ENCODE peak calls at places on chromosomes 12 and 14, in ten cellular contexts. One of them, this sample, is unnamed.

GRCh38 chr12:11482955-11483354 is 87.6 kb upstream of the PRB2 start:
- DNase-seq in NCI-H526 treated with DMSO at 0.1 percent for 48 hours: no peak
- DNase-seq in right cardiac atrium: no peak
- DNase-seq in epithelial cell of esophagus: peak; percentile 65
- DNase-seq in stimulated activated CD8-positive, alpha-beta memory T cell treated with anti-CD3 and anti-CD28 coated beads, Interleukin-7, amount 100 ng/mL, for 24 hours: no peak
- DNase-seq in activated T-cell treated with anti-CD3 and anti-CD28 coated beads for 1 hour: no peak
- DNase-seq in astrocyte of the cerebellum: no peak
- DNase-seq in AG09309: no peak
- DNase-seq in NCI-H1092: no peak
- DNase-seq in non-pigmented ciliary epithelial cell: peak; percentile 76
- DNase-seq in this sample: no peak

GRCh38 chr14:24813819-24814259 is 179.8 kb upstream of the GZMB start:
- DNase-seq in NCI-H526 treated with DMSO at 0.1 percent for 48 hours: no peak
- DNase-seq in right cardiac atrium: no peak
- DNase-seq in epithelial cell of esophagus: no peak
- DNase-seq in stimulated activated CD8-positive, alpha-beta memory T cell treated with anti-CD3 and anti-CD28 coated beads, Interleukin-7, amount 100 ng/mL, for 24 hours: no peak
- DNase-seq in activated T-cell treated with anti-CD3 and anti-CD28 coated beads for 1 hour: no peak
- DNase-seq in astrocyte of the cerebellum: no peak
- DNase-seq in AG09309: no peak
- DNase-seq in NCI-H1092: no peak
- DNase-seq in non-pigmented ciliary epithelial cell: no peak
- DNase-seq in this sample: no peak

GRCh38 chr12:6052940-6053329 is 71.5 kb downstream of the VWF start:
- DNase-seq in NCI-H526 treated with DMSO at 0.1 percent for 48 hours: no peak
- DNase-seq in right cardiac atrium: no peak
- DNase-seq in epithelial cell of esophagus: no peak
- DNase-seq in stimulated activated CD8-positive, alpha-beta memory T cell treated with anti-CD3 and anti-CD28 coated beads, Interleukin-7, amount 100 ng/mL, for 24 hours: no peak
- DNase-seq in activated T-cell treated with anti-CD3 and anti-CD28 coated beads for 1 hour: no peak
- DNase-seq in astrocyte of the cerebellum: no peak
- DNase-seq in AG09309: no peak
- DNase-seq in NCI-H1092: no peak
- DNase-seq in non-pigmented ciliary epithelial cell: no peak
- DNase-seq in this sample: no peak

GRCh38 chr14:89507926-89508460 is 91.0 kb upstream of the FOXN3 start:
- DNase-seq in NCI-H526 treated with DMSO at 0.1 percent for 48 hours: no peak
- DNase-seq in right cardiac atrium: no peak
- DNase-seq in epithelial cell of esophagus: peak; percentile 83
- DNase-seq in stimulated activated CD8-positive, alpha-beta memory T cell treated with anti-CD3 and anti-CD28 coated beads, Interleukin-7, amount 100 ng/mL, for 24 hours: no peak
- DNase-seq in activated T-cell treated with anti-CD3 and anti-CD28 coated beads for 1 hour: no peak
- DNase-seq in astrocyte of the cerebellum: no peak
- DNase-seq in AG09309: no peak
- DNase-seq in NCI-H1092: no peak
- DNase-seq in non-pigmented ciliary epithelial cell: peak; percentile 28
- DNase-seq in this sample: no peak

GRCh38 chr14:101027966-101028365 is 124.4 kb upstream of the RTL1 start:
- DNase-seq in NCI-H526 treated with DMSO at 0.1 percent for 48 hours: no peak
- DNase-seq in right cardiac atrium: no peak
- DNase-seq in epithelial cell of esophagus: no peak
- DNase-seq in stimulated activated CD8-positive, alpha-beta memory T cell treated with anti-CD3 and anti-CD28 coated beads, Interleukin-7, amount 100 ng/mL, for 24 hours: no peak
- DNase-seq in activated T-cell treated with anti-CD3 and anti-CD28 coated beads for 1 hour: no peak
- DNase-seq in astrocyte of the cerebellum: no peak
- DNase-seq in AG09309: no peak
- DNase-seq in NCI-H1092: no peak
- DNase-seq in non-pigmented ciliary epithelial cell: no peak
- DNase-seq in this sample: no peak

GRCh38 chr14:93683241-93683640 is 105.0 kb downstream of the PRIMA1 start:
- DNase-seq in NCI-H526 treated with DMSO at 0.1 percent for 48 hours: no peak
- DNase-seq in right cardiac atrium: no peak
- DNase-seq in epithelial cell of esophagus: no peak
- DNase-seq in stimulated activated CD8-positive, alpha-beta memory T cell treated with anti-CD3 and anti-CD28 coated beads, Interleukin-7, amount 100 ng/mL, for 24 hours: no peak
- DNase-seq in activated T-cell treated with anti-CD3 and anti-CD28 coated beads for 1 hour: no peak
- DNase-seq in astrocyte of the cerebellum: no peak
- DNase-seq in AG09309: no peak
- DNase-seq in NCI-H1092: no peak
- DNase-seq in non-pigmented ciliary epithelial cell: no peak
- DNase-seq in this sample: peak; percentile 5

GRCh38 chr12:16198884-16199283 is 78.6 kb downstream of the SLC15A5 start:
- DNase-seq in NCI-H526 treated with DMSO at 0.1 percent for 48 hours: no peak
- DNase-seq in right cardiac atrium: no peak
- DNase-seq in epithelial cell of esophagus: no peak
- DNase-seq in stimulated activated CD8-positive, alpha-beta memory T cell treated with anti-CD3 and anti-CD28 coated beads, Interleukin-7, amount 100 ng/mL, for 24 hours: no peak
- DNase-seq in activated T-cell treated with anti-CD3 and anti-CD28 coated beads for 1 hour: no peak
- DNase-seq in astrocyte of the cerebellum: no peak
- DNase-seq in AG09309: no peak
- DNase-seq in NCI-H1092: no peak
- DNase-seq in non-pigmented ciliary epithelial cell: no peak
- DNase-seq in this sample: no peak

GRCh38 chr14:100846309-100846859 is 20.5 kb downstream of the MEG3 start:
- DNase-seq in NCI-H526 treated with DMSO at 0.1 percent for 48 hours: no peak
- DNase-seq in right cardiac atrium: no peak
- DNase-seq in epithelial cell of esophagus: no peak
- DNase-seq in stimulated activated CD8-positive, alpha-beta memory T cell treated with anti-CD3 and anti-CD28 coated beads, Interleukin-7, amount 100 ng/mL, for 24 hours: no peak
- DNase-seq in activated T-cell treated with anti-CD3 and anti-CD28 coated beads for 1 hour: no peak
- DNase-seq in astrocyte of the cerebellum: no peak
- DNase-seq in AG09309: no peak
- DNase-seq in NCI-H1092: no peak
- DNase-seq in non-pigmented ciliary epithelial cell: no peak
- DNase-seq in this sample: no peak

GRCh38 chr12:128959931-128960330 is 106.7 kb downstream of the GLT1D1 start:
- DNase-seq in NCI-H526 treated with DMSO at 0.1 percent for 48 hours: no peak
- DNase-seq in right cardiac atrium: no peak
- DNase-seq in epithelial cell of esophagus: no peak
- DNase-seq in stimulated activated CD8-positive, alpha-beta memory T cell treated with anti-CD3 and anti-CD28 coated beads, Interleukin-7, amount 100 ng/mL, for 24 hours: no peak
- DNase-seq in activated T-cell treated with anti-CD3 and anti-CD28 coated beads for 1 hour: no peak
- DNase-seq in astrocyte of the cerebellum: no peak
- DNase-seq in AG09309: no peak
- DNase-seq in NCI-H1092: no peak
- DNase-seq in non-pigmented ciliary epithelial cell: no peak
- DNase-seq in this sample: no peak

GRCh38 chr12:118271770-118272417 is 100.8 kb downstream of the TAOK3 start:
- DNase-seq in NCI-H526 treated with DMSO at 0.1 percent for 48 hours: no peak
- DNase-seq in right cardiac atrium: no peak
- DNase-seq in epithelial cell of esophagus: peak; percentile 92
- DNase-seq in stimulated activated CD8-positive, alpha-beta memory T cell treated with anti-CD3 and anti-CD28 coated beads, Interleukin-7, amount 100 ng/mL, for 24 hours: no peak
- DNase-seq in activated T-cell treated with anti-CD3 and anti-CD28 coated beads for 1 hour: no peak
- DNase-seq in astrocyte of the cerebellum: no peak
- DNase-seq in AG09309: no peak
- DNase-seq in NCI-H1092: no peak
- DNase-seq in non-pigmented ciliary epithelial cell: no peak
- DNase-seq in this sample: no peak

GRCh38 chr12:67534671-67535070 is 113.9 kb upstream of the DYRK2 start:
- DNase-seq in NCI-H526 treated with DMSO at 0.1 percent for 48 hours: no peak
- DNase-seq in right cardiac atrium: peak; percentile 62
- DNase-seq in epithelial cell of esophagus: peak; percentile 78
- DNase-seq in stimulated activated CD8-positive, alpha-beta memory T cell treated with anti-CD3 and anti-CD28 coated beads, Interleukin-7, amount 100 ng/mL, for 24 hours: no peak
- DNase-seq in activated T-cell treated with anti-CD3 and anti-CD28 coated beads for 1 hour: no peak
- DNase-seq in astrocyte of the cerebellum: peak; percentile 89
- DNase-seq in AG09309: peak; percentile 65
- DNase-seq in NCI-H1092: no peak
- DNase-seq in non-pigmented ciliary epithelial cell: peak; percentile 64
- DNase-seq in this sample: no peak

GRCh38 chr12:9649532-9649940 is 20.0 kb upstream of the CLEC2D start:
- DNase-seq in NCI-H526 treated with DMSO at 0.1 percent for 48 hours: peak; percentile 18
- DNase-seq in right cardiac atrium: no peak
- DNase-seq in epithelial cell of esophagus: peak; percentile 29
- DNase-seq in stimulated activated CD8-positive, alpha-beta memory T cell treated with anti-CD3 and anti-CD28 coated beads, Interleukin-7, amount 100 ng/mL, for 24 hours: no peak
- DNase-seq in activated T-cell treated with anti-CD3 and anti-CD28 coated beads for 1 hour: no peak
- DNase-seq in astrocyte of the cerebellum: no peak
- DNase-seq in AG09309: no peak
- DNase-seq in NCI-H1092: no peak
- DNase-seq in non-pigmented ciliary epithelial cell: no peak
- DNase-seq in this sample: no peak

GRCh38 chr12:28909291-28909690 is 239.8 kb upstream of the FAR2 start:
- DNase-seq in NCI-H526 treated with DMSO at 0.1 percent for 48 hours: no peak
- DNase-seq in right cardiac atrium: no peak
- DNase-seq in epithelial cell of esophagus: peak; percentile 46
- DNase-seq in stimulated activated CD8-positive, alpha-beta memory T cell treated with anti-CD3 and anti-CD28 coated beads, Interleukin-7, amount 100 ng/mL, for 24 hours: no peak
- DNase-seq in activated T-cell treated with anti-CD3 and anti-CD28 coated beads for 1 hour: no peak
- DNase-seq in astrocyte of the cerebellum: no peak
- DNase-seq in AG09309: no peak
- DNase-seq in NCI-H1092: no peak
- DNase-seq in non-pigmented ciliary epithelial cell: no peak
- DNase-seq in this sample: no peak

GRCh38 chr14:94614802-94615201 is 2.6 kb downstream of the SERPINA3 start:
- DNase-seq in NCI-H526 treated with DMSO at 0.1 percent for 48 hours: no peak
- DNase-seq in right cardiac atrium: no peak
- DNase-seq in epithelial cell of esophagus: no peak
- DNase-seq in stimulated activated CD8-positive, alpha-beta memory T cell treated with anti-CD3 and anti-CD28 coated beads, Interleukin-7, amount 100 ng/mL, for 24 hours: no peak
- DNase-seq in activated T-cell treated with anti-CD3 and anti-CD28 coated beads for 1 hour: no peak
- DNase-seq in astrocyte of the cerebellum: no peak
- DNase-seq in AG09309: no peak
- DNase-seq in NCI-H1092: no peak
- DNase-seq in non-pigmented ciliary epithelial cell: no peak
- DNase-seq in this sample: no peak

GRCh38 chr12:4943067-4943937 is 33.6 kb downstream of the KCNA1 start:
- DNase-seq in NCI-H526 treated with DMSO at 0.1 percent for 48 hours: no peak
- DNase-seq in right cardiac atrium: no peak
- DNase-seq in epithelial cell of esophagus: no peak
- DNase-seq in stimulated activated CD8-positive, alpha-beta memory T cell treated with anti-CD3 and anti-CD28 coated beads, Interleukin-7, amount 100 ng/mL, for 24 hours: no peak
- DNase-seq in activated T-cell treated with anti-CD3 and anti-CD28 coated beads for 1 hour: no peak
- DNase-seq in astrocyte of the cerebellum: no peak
- DNase-seq in AG09309: no peak
- DNase-seq in NCI-H1092: no peak
- DNase-seq in non-pigmented ciliary epithelial cell: no peak
- DNase-seq in this sample: no peak

GRCh38 chr12:51242150-51242549 is 3.5 kb downstream of the DAZAP2 start:
- DNase-seq in NCI-H526 treated with DMSO at 0.1 percent for 48 hours: no peak
- DNase-seq in right cardiac atrium: peak; percentile 68
- DNase-seq in epithelial cell of esophagus: no peak
- DNase-seq in stimulated activated CD8-positive, alpha-beta memory T cell treated with anti-CD3 and anti-CD28 coated beads, Interleukin-7, amount 100 ng/mL, for 24 hours: no peak
- DNase-seq in activated T-cell treated with anti-CD3 and anti-CD28 coated beads for 1 hour: no peak
- DNase-seq in astrocyte of the cerebellum: no peak
- DNase-seq in AG09309: no peak
- DNase-seq in NCI-H1092: no peak
- DNase-seq in non-pigmented ciliary epithelial cell: no peak
- DNase-seq in this sample: no peak

GRCh38 chr12:6953417-6954315 is 2.5 kb downstream of the PTPN6 start:
- DNase-seq in NCI-H526 treated with DMSO at 0.1 percent for 48 hours: no peak
- DNase-seq in right cardiac atrium: peak; percentile 75
- DNase-seq in epithelial cell of esophagus: no peak
- DNase-seq in stimulated activated CD8-positive, alpha-beta memory T cell treated with anti-CD3 and anti-CD28 coated beads, Interleukin-7, amount 100 ng/mL, for 24 hours: peak; percentile 76
- DNase-seq in activated T-cell treated with anti-CD3 and anti-CD28 coated beads for 1 hour: peak; percentile 71
- DNase-seq in astrocyte of the cerebellum: no peak
- DNase-seq in AG09309: no peak
- DNase-seq in NCI-H1092: no peak
- DNase-seq in non-pigmented ciliary epithelial cell: no peak
- DNase-seq in this sample: no peak

GRCh38 chr14:93033983-93034670 is 81.6 kb downstream of the ITPK1 start:
- DNase-seq in NCI-H526 treated with DMSO at 0.1 percent for 48 hours: no peak
- DNase-seq in right cardiac atrium: peak; percentile 64
- DNase-seq in epithelial cell of esophagus: no peak
- DNase-seq in stimulated activated CD8-positive, alpha-beta memory T cell treated with anti-CD3 and anti-CD28 coated beads, Interleukin-7, amount 100 ng/mL, for 24 hours: peak; percentile 13
- DNase-seq in activated T-cell treated with anti-CD3 and anti-CD28 coated beads for 1 hour: peak; percentile 26
- DNase-seq in astrocyte of the cerebellum: no peak
- DNase-seq in AG09309: no peak
- DNase-seq in NCI-H1092: no peak
- DNase-seq in non-pigmented ciliary epithelial cell: no peak
- DNase-seq in this sample: no peak

GRCh38 chr14:24149302-24149969 is 2.1 kb downstream of the RNF31 start:
- DNase-seq in NCI-H526 treated with DMSO at 0.1 percent for 48 hours: no peak
- DNase-seq in right cardiac atrium: no peak
- DNase-seq in epithelial cell of esophagus: no peak
- DNase-seq in stimulated activated CD8-positive, alpha-beta memory T cell treated with anti-CD3 and anti-CD28 coated beads, Interleukin-7, amount 100 ng/mL, for 24 hours: no peak
- DNase-seq in activated T-cell treated with anti-CD3 and anti-CD28 coated beads for 1 hour: no peak
- DNase-seq in astrocyte of the cerebellum: no peak
- DNase-seq in AG09309: no peak
- DNase-seq in NCI-H1092: no peak
- DNase-seq in non-pigmented ciliary epithelial cell: no peak
- DNase-seq in this sample: no peak

GRCh38 chr12:14853966-14854365 is 10.6 kb upstream of the ART4 start:
- DNase-seq in NCI-H526 treated with DMSO at 0.1 percent for 48 hours: peak; percentile 21
- DNase-seq in right cardiac atrium: peak; percentile 58
- DNase-seq in epithelial cell of esophagus: no peak
- DNase-seq in stimulated activated CD8-positive, alpha-beta memory T cell treated with anti-CD3 and anti-CD28 coated beads, Interleukin-7, amount 100 ng/mL, for 24 hours: no peak
- DNase-seq in activated T-cell treated with anti-CD3 and anti-CD28 coated beads for 1 hour: no peak
- DNase-seq in astrocyte of the cerebellum: no peak
- DNase-seq in AG09309: no peak
- DNase-seq in NCI-H1092: peak; percentile 4
- DNase-seq in non-pigmented ciliary epithelial cell: no peak
- DNase-seq in this sample: no peak

GRCh38 chr12:27838543-27838942 is 58.5 kb upstream of the MANSC4 start:
- DNase-seq in NCI-H526 treated with DMSO at 0.1 percent for 48 hours: no peak
- DNase-seq in right cardiac atrium: no peak
- DNase-seq in epithelial cell of esophagus: no peak
- DNase-seq in stimulated activated CD8-positive, alpha-beta memory T cell treated with anti-CD3 and anti-CD28 coated beads, Interleukin-7, amount 100 ng/mL, for 24 hours: no peak
- DNase-seq in activated T-cell treated with anti-CD3 and anti-CD28 coated beads for 1 hour: no peak
- DNase-seq in astrocyte of the cerebellum: no peak
- DNase-seq in AG09309: no peak
- DNase-seq in NCI-H1092: no peak
- DNase-seq in non-pigmented ciliary epithelial cell: no peak
- DNase-seq in this sample: no peak

GRCh38 chr14:100278702-100279101 is 27.5 kb downstream of the SLC25A29 start:
- DNase-seq in NCI-H526 treated with DMSO at 0.1 percent for 48 hours: no peak
- DNase-seq in right cardiac atrium: no peak
- DNase-seq in epithelial cell of esophagus: peak; percentile 36
- DNase-seq in stimulated activated CD8-positive, alpha-beta memory T cell treated with anti-CD3 and anti-CD28 coated beads, Interleukin-7, amount 100 ng/mL, for 24 hours: no peak
- DNase-seq in activated T-cell treated with anti-CD3 and anti-CD28 coated beads for 1 hour: no peak
- DNase-seq in astrocyte of the cerebellum: peak; percentile 44
- DNase-seq in AG09309: peak; percentile 41
- DNase-seq in NCI-H1092: no peak
- DNase-seq in non-pigmented ciliary epithelial cell: peak; percentile 55
- DNase-seq in this sample: no peak

GRCh38 chr12:111387747-111388365 is 17.9 kb upstream of the SH2B3 start:
- DNase-seq in NCI-H526 treated with DMSO at 0.1 percent for 48 hours: no peak
- DNase-seq in right cardiac atrium: no peak
- DNase-seq in epithelial cell of esophagus: no peak
- DNase-seq in stimulated activated CD8-positive, alpha-beta memory T cell treated with anti-CD3 and anti-CD28 coated beads, Interleukin-7, amount 100 ng/mL, for 24 hours: no peak
- DNase-seq in activated T-cell treated with anti-CD3 and anti-CD28 coated beads for 1 hour: no peak
- DNase-seq in astrocyte of the cerebellum: no peak
- DNase-seq in AG09309: no peak
- DNase-seq in NCI-H1092: no peak
- DNase-seq in non-pigmented ciliary epithelial cell: no peak
- DNase-seq in this sample: no peak

GRCh38 chr14:36941783-36942521 is 230.5 kb downstream of the SLC25A21 start:
- DNase-seq in NCI-H526 treated with DMSO at 0.1 percent for 48 hours: peak; percentile 54
- DNase-seq in right cardiac atrium: peak; percentile 86
- DNase-seq in epithelial cell of esophagus: peak; percentile 87
- DNase-seq in stimulated activated CD8-positive, alpha-beta memory T cell treated with anti-CD3 and anti-CD28 coated beads, Interleukin-7, amount 100 ng/mL, for 24 hours: peak; percentile 36
- DNase-seq in activated T-cell treated with anti-CD3 and anti-CD28 coated beads for 1 hour: peak; percentile 23
- DNase-seq in astrocyte of the cerebellum: peak; percentile 32
- DNase-seq in AG09309: no peak
- DNase-seq in NCI-H1092: peak; percentile 59
- DNase-seq in non-pigmented ciliary epithelial cell: no peak
- DNase-seq in this sample: peak; percentile 8

GRCh38 chr12:115325858-115326257 is 641.9 kb upstream of the TBX3 start:
- DNase-seq in NCI-H526 treated with DMSO at 0.1 percent for 48 hours: no peak
- DNase-seq in right cardiac atrium: no peak
- DNase-seq in epithelial cell of esophagus: peak; percentile 77
- DNase-seq in stimulated activated CD8-positive, alpha-beta memory T cell treated with anti-CD3 and anti-CD28 coated beads, Interleukin-7, amount 100 ng/mL, for 24 hours: no peak
- DNase-seq in activated T-cell treated with anti-CD3 and anti-CD28 coated beads for 1 hour: no peak
- DNase-seq in astrocyte of the cerebellum: no peak
- DNase-seq in AG09309: no peak
- DNase-seq in NCI-H1092: no peak
- DNase-seq in non-pigmented ciliary epithelial cell: no peak
- DNase-seq in this sample: no peak

GRCh38 chr12:56546680-56547079 is 25.1 kb downstream of the RBMS2 start:
- DNase-seq in NCI-H526 treated with DMSO at 0.1 percent for 48 hours: no peak
- DNase-seq in right cardiac atrium: no peak
- DNase-seq in epithelial cell of esophagus: no peak
- DNase-seq in stimulated activated CD8-positive, alpha-beta memory T cell treated with anti-CD3 and anti-CD28 coated beads, Interleukin-7, amount 100 ng/mL, for 24 hours: no peak
- DNase-seq in activated T-cell treated with anti-CD3 and anti-CD28 coated beads for 1 hour: no peak
- DNase-seq in astrocyte of the cerebellum: no peak
- DNase-seq in AG09309: no peak
- DNase-seq in NCI-H1092: no peak
- DNase-seq in non-pigmented ciliary epithelial cell: no peak
- DNase-seq in this sample: no peak

GRCh38 chr12:7434670-7435069 is 9.3 kb downstream of the CD163L1 start:
- DNase-seq in NCI-H526 treated with DMSO at 0.1 percent for 48 hours: no peak
- DNase-seq in right cardiac atrium: no peak
- DNase-seq in epithelial cell of esophagus: no peak
- DNase-seq in stimulated activated CD8-positive, alpha-beta memory T cell treated with anti-CD3 and anti-CD28 coated beads, Interleukin-7, amount 100 ng/mL, for 24 hours: no peak
- DNase-seq in activated T-cell treated with anti-CD3 and anti-CD28 coated beads for 1 hour: no peak
- DNase-seq in astrocyte of the cerebellum: no peak
- DNase-seq in AG09309: no peak
- DNase-seq in NCI-H1092: no peak
- DNase-seq in non-pigmented ciliary epithelial cell: no peak
- DNase-seq in this sample: no peak

GRCh38 chr12:91406920-91407341 is 224.3 kb upstream of the DCN start:
- DNase-seq in NCI-H526 treated with DMSO at 0.1 percent for 48 hours: no peak
- DNase-seq in right cardiac atrium: no peak
- DNase-seq in epithelial cell of esophagus: peak; percentile 98
- DNase-seq in stimulated activated CD8-positive, alpha-beta memory T cell treated with anti-CD3 and anti-CD28 coated beads, Interleukin-7, amount 100 ng/mL, for 24 hours: no peak
- DNase-seq in activated T-cell treated with anti-CD3 and anti-CD28 coated beads for 1 hour: no peak
- DNase-seq in astrocyte of the cerebellum: no peak
- DNase-seq in AG09309: no peak
- DNase-seq in NCI-H1092: no peak
- DNase-seq in non-pigmented ciliary epithelial cell: no peak
- DNase-seq in this sample: no peak

This sample was measured in HuH-7.